ENCODE peak calls at places on chromosomes 16 and 17, in eight cellular contexts. One of them, this sample, is unnamed.

GRCh38 chr17:81608082-81608481 is 28.8 kb downstream of the NPLOC4 start:
- DNase-seq in HTR-8/SVneo: no peak
- DNase-seq in progenitor cell of endocrine pancreas: no peak
- DNase-seq in stimulated activated CD8-positive, alpha-beta memory T cell treated with anti-CD3 and anti-CD28 coated beads, Interleukin-15, amount 100 ng/mL, for 1 hour: no peak
- DNase-seq in neural progenitor cell: no peak
- DNase-seq in T-helper 2 cell: no peak
- DNase-seq in body of pancreas: no peak
- DNase-seq in lung microvascular endothelial cell: no peak
- DNase-seq in this sample: peak

GRCh38 chr16:84331998-84332780 is 36.1 kb upstream of the ATP2C2 start:
- DNase-seq in HTR-8/SVneo: no peak
- DNase-seq in progenitor cell of endocrine pancreas: no peak
- DNase-seq in stimulated activated CD8-positive, alpha-beta memory T cell treated with anti-CD3 and anti-CD28 coated beads, Interleukin-15, amount 100 ng/mL, for 1 hour: no peak
- DNase-seq in neural progenitor cell: no peak
- DNase-seq in T-helper 2 cell: no peak
- DNase-seq in body of pancreas: no peak
- DNase-seq in lung microvascular endothelial cell: no peak
- DNase-seq in this sample: no peak

GRCh38 chr17:82690786-82691489 is 7.6 kb downstream of the RAB40B start:
- DNase-seq in HTR-8/SVneo: no peak
- DNase-seq in progenitor cell of endocrine pancreas: no peak
- DNase-seq in stimulated activated CD8-positive, alpha-beta memory T cell treated with anti-CD3 and anti-CD28 coated beads, Interleukin-15, amount 100 ng/mL, for 1 hour: no peak
- DNase-seq in neural progenitor cell: peak
- DNase-seq in T-helper 2 cell: no peak
- DNase-seq in body of pancreas: no peak
- DNase-seq in lung microvascular endothelial cell: no peak
- DNase-seq in this sample: no peak

GRCh38 chr17:28755486-28755885 is 11.7 kb downstream of the TRAF4 start:
- DNase-seq in HTR-8/SVneo: no peak
- DNase-seq in progenitor cell of endocrine pancreas: no peak
- DNase-seq in stimulated activated CD8-positive, alpha-beta memory T cell treated with anti-CD3 and anti-CD28 coated beads, Interleukin-15, amount 100 ng/mL, for 1 hour: no peak
- DNase-seq in neural progenitor cell: no peak
- DNase-seq in T-helper 2 cell: no peak
- DNase-seq in body of pancreas: no peak
- DNase-seq in lung microvascular endothelial cell: no peak
- DNase-seq in this sample: no peak

GRCh38 chr17:32755045-32755805 is 121.7 kb downstream of the MYO1D start:
- DNase-seq in HTR-8/SVneo: peak
- DNase-seq in progenitor cell of endocrine pancreas: no peak
- DNase-seq in stimulated activated CD8-positive, alpha-beta memory T cell treated with anti-CD3 and anti-CD28 coated beads, Interleukin-15, amount 100 ng/mL, for 1 hour: no peak
- DNase-seq in neural progenitor cell: peak
- DNase-seq in T-helper 2 cell: no peak
- DNase-seq in body of pancreas: no peak
- DNase-seq in lung microvascular endothelial cell: peak
- DNase-seq in this sample: no peak

GRCh38 chr17:5888811-5889210 is 181.4 kb upstream of the WSCD1 start:
- DNase-seq in HTR-8/SVneo: no peak
- DNase-seq in progenitor cell of endocrine pancreas: no peak
- DNase-seq in stimulated activated CD8-positive, alpha-beta memory T cell treated with anti-CD3 and anti-CD28 coated beads, Interleukin-15, amount 100 ng/mL, for 1 hour: no peak
- DNase-seq in neural progenitor cell: no peak
- DNase-seq in T-helper 2 cell: no peak
- DNase-seq in body of pancreas: no peak
- DNase-seq in lung microvascular endothelial cell: no peak
- DNase-seq in this sample: no peak

GRCh38 chr17:21014498-21014897 is 28.3 kb downstream of the USP22 start:
- DNase-seq in HTR-8/SVneo: no peak
- DNase-seq in progenitor cell of endocrine pancreas: no peak
- DNase-seq in stimulated activated CD8-positive, alpha-beta memory T cell treated with anti-CD3 and anti-CD28 coated beads, Interleukin-15, amount 100 ng/mL, for 1 hour: no peak
- DNase-seq in neural progenitor cell: no peak
- DNase-seq in T-helper 2 cell: no peak
- DNase-seq in body of pancreas: no peak
- DNase-seq in lung microvascular endothelial cell: no peak
- DNase-seq in this sample: no peak

GRCh38 chr17:64357191-64357981 is 33.3 kb downstream of the PECAM1 start:
- DNase-seq in HTR-8/SVneo: peak
- DNase-seq in progenitor cell of endocrine pancreas: no peak
- DNase-seq in stimulated activated CD8-positive, alpha-beta memory T cell treated with anti-CD3 and anti-CD28 coated beads, Interleukin-15, amount 100 ng/mL, for 1 hour: no peak
- DNase-seq in neural progenitor cell: no peak
- DNase-seq in T-helper 2 cell: no peak
- DNase-seq in body of pancreas: peak
- DNase-seq in lung microvascular endothelial cell: peak
- DNase-seq in this sample: no peak

GRCh38 chr16:68972008-68972407 is 128.7 kb downstream of the TANGO6 start:
- DNase-seq in HTR-8/SVneo: no peak
- DNase-seq in progenitor cell of endocrine pancreas: no peak
- DNase-seq in stimulated activated CD8-positive, alpha-beta memory T cell treated with anti-CD3 and anti-CD28 coated beads, Interleukin-15, amount 100 ng/mL, for 1 hour: no peak
- DNase-seq in neural progenitor cell: peak
- DNase-seq in T-helper 2 cell: no peak
- DNase-seq in body of pancreas: no peak
- DNase-seq in lung microvascular endothelial cell: no peak
- DNase-seq in this sample: no peak

GRCh38 chr16:27408012-27408601 is 6.1 kb downstream of the IL21R start:
- DNase-seq in HTR-8/SVneo: no peak
- DNase-seq in progenitor cell of endocrine pancreas: no peak
- DNase-seq in stimulated activated CD8-positive, alpha-beta memory T cell treated with anti-CD3 and anti-CD28 coated beads, Interleukin-15, amount 100 ng/mL, for 1 hour: no peak
- DNase-seq in neural progenitor cell: no peak
- DNase-seq in T-helper 2 cell: no peak
- DNase-seq in body of pancreas: no peak
- DNase-seq in lung microvascular endothelial cell: peak
- DNase-seq in this sample: peak

GRCh38 chr17:32697728-32698625 is 178.9 kb downstream of the MYO1D start:
- DNase-seq in HTR-8/SVneo: no peak
- DNase-seq in progenitor cell of endocrine pancreas: no peak
- DNase-seq in stimulated activated CD8-positive, alpha-beta memory T cell treated with anti-CD3 and anti-CD28 coated beads, Interleukin-15, amount 100 ng/mL, for 1 hour: no peak
- DNase-seq in neural progenitor cell: no peak
- DNase-seq in T-helper 2 cell: no peak
- DNase-seq in body of pancreas: no peak
- DNase-seq in lung microvascular endothelial cell: no peak
- DNase-seq in this sample: peak

GRCh38 chr17:16980813-16981731 is 9.2 kb upstream of the TNFRSF13B start:
- DNase-seq in HTR-8/SVneo: no peak
- DNase-seq in progenitor cell of endocrine pancreas: no peak
- DNase-seq in stimulated activated CD8-positive, alpha-beta memory T cell treated with anti-CD3 and anti-CD28 coated beads, Interleukin-15, amount 100 ng/mL, for 1 hour: no peak
- DNase-seq in neural progenitor cell: no peak
- DNase-seq in T-helper 2 cell: no peak
- DNase-seq in body of pancreas: no peak
- DNase-seq in lung microvascular endothelial cell: no peak
- DNase-seq in this sample: no peak

GRCh38 chr16:20344630-20345029 is 7.9 kb downstream of the UMOD start:
- DNase-seq in HTR-8/SVneo: no peak
- DNase-seq in progenitor cell of endocrine pancreas: no peak
- DNase-seq in stimulated activated CD8-positive, alpha-beta memory T cell treated with anti-CD3 and anti-CD28 coated beads, Interleukin-15, amount 100 ng/mL, for 1 hour: no peak
- DNase-seq in neural progenitor cell: no peak
- DNase-seq in T-helper 2 cell: no peak
- DNase-seq in body of pancreas: no peak
- DNase-seq in lung microvascular endothelial cell: no peak
- DNase-seq in this sample: no peak

GRCh38 chr17:3980381-3980975 is 16.2 kb upstream of the ATP2A3 start:
- DNase-seq in HTR-8/SVneo: no peak
- DNase-seq in progenitor cell of endocrine pancreas: no peak
- DNase-seq in stimulated activated CD8-positive, alpha-beta memory T cell treated with anti-CD3 and anti-CD28 coated beads, Interleukin-15, amount 100 ng/mL, for 1 hour: no peak
- DNase-seq in neural progenitor cell: no peak
- DNase-seq in T-helper 2 cell: no peak
- DNase-seq in body of pancreas: no peak
- DNase-seq in lung microvascular endothelial cell: no peak
- DNase-seq in this sample: no peak

GRCh38 chr17:78991906-78992532 is 12.3 kb upstream of the LGALS3BP start:
- DNase-seq in HTR-8/SVneo: no peak
- DNase-seq in progenitor cell of endocrine pancreas: no peak
- DNase-seq in stimulated activated CD8-positive, alpha-beta memory T cell treated with anti-CD3 and anti-CD28 coated beads, Interleukin-15, amount 100 ng/mL, for 1 hour: no peak
- DNase-seq in neural progenitor cell: no peak
- DNase-seq in T-helper 2 cell: no peak
- DNase-seq in body of pancreas: no peak
- DNase-seq in lung microvascular endothelial cell: no peak
- DNase-seq in this sample: peak

GRCh38 chr17:68428498-68429172 is 28.7 kb downstream of the WIPI1 start:
- DNase-seq in HTR-8/SVneo: no peak
- DNase-seq in progenitor cell of endocrine pancreas: no peak
- DNase-seq in stimulated activated CD8-positive, alpha-beta memory T cell treated with anti-CD3 and anti-CD28 coated beads, Interleukin-15, amount 100 ng/mL, for 1 hour: no peak
- DNase-seq in neural progenitor cell: no peak
- DNase-seq in T-helper 2 cell: no peak
- DNase-seq in body of pancreas: no peak
- DNase-seq in lung microvascular endothelial cell: no peak
- DNase-seq in this sample: no peak

GRCh38 chr17:79974786-79975497 is 60.7 kb downstream of the TBC1D16 start:
- DNase-seq in HTR-8/SVneo: no peak
- DNase-seq in progenitor cell of endocrine pancreas: no peak
- DNase-seq in stimulated activated CD8-positive, alpha-beta memory T cell treated with anti-CD3 and anti-CD28 coated beads, Interleukin-15, amount 100 ng/mL, for 1 hour: no peak
- DNase-seq in neural progenitor cell: peak
- DNase-seq in T-helper 2 cell: no peak
- DNase-seq in body of pancreas: peak
- DNase-seq in lung microvascular endothelial cell: no peak
- DNase-seq in this sample: no peak

GRCh38 chr17:69335018-69335417 is 8.1 kb upstream of the ABCA5 start:
- DNase-seq in HTR-8/SVneo: no peak
- DNase-seq in progenitor cell of endocrine pancreas: no peak
- DNase-seq in stimulated activated CD8-positive, alpha-beta memory T cell treated with anti-CD3 and anti-CD28 coated beads, Interleukin-15, amount 100 ng/mL, for 1 hour: no peak
- DNase-seq in neural progenitor cell: no peak
- DNase-seq in T-helper 2 cell: no peak
- DNase-seq in body of pancreas: no peak
- DNase-seq in lung microvascular endothelial cell: peak
- DNase-seq in this sample: no peak

GRCh38 chr17:57604771-57605733 is 140.0 kb downstream of the CCDC182 start:
- DNase-seq in HTR-8/SVneo: no peak
- DNase-seq in progenitor cell of endocrine pancreas: no peak
- DNase-seq in stimulated activated CD8-positive, alpha-beta memory T cell treated with anti-CD3 and anti-CD28 coated beads, Interleukin-15, amount 100 ng/mL, for 1 hour: no peak
- DNase-seq in neural progenitor cell: peak
- DNase-seq in T-helper 2 cell: no peak
- DNase-seq in body of pancreas: peak
- DNase-seq in lung microvascular endothelial cell: peak
- DNase-seq in this sample: peak

GRCh38 chr17:72024457-72024856 is 96.4 kb upstream of the SOX9 start:
- DNase-seq in HTR-8/SVneo: no peak
- DNase-seq in progenitor cell of endocrine pancreas: no peak
- DNase-seq in stimulated activated CD8-positive, alpha-beta memory T cell treated with anti-CD3 and anti-CD28 coated beads, Interleukin-15, amount 100 ng/mL, for 1 hour: no peak
- DNase-seq in neural progenitor cell: no peak
- DNase-seq in T-helper 2 cell: no peak
- DNase-seq in body of pancreas: no peak
- DNase-seq in lung microvascular endothelial cell: no peak
- DNase-seq in this sample: no peak